ENCODE peak calls at places on chromosome 14, in seven cellular contexts. M is breast epithelium, Z is colonic mucosa, A is kidney, G is psoas muscle, U is uterus, L is hepatocyte. V is an unnamed sample. For H3K4me1, the result is how much of the 10 kb centered on the place peaks cover.

GRCh38 chr14:103721334-103722120 is 5.9 kb downstream of the ZFYVE21 start:
- DNase-seq in M (peak), Z (no peak), A (no peak), G (no peak), U (no peak), L (no peak), V (no peak)

GRCh38 chr14:61101803-61102548 is 120.9 kb downstream of the SLC38A6 start:
- DNase-seq in M (no peak), Z (no peak), A (no peak), G (no peak), U (no peak), L (no peak), V (no peak)

GRCh38 chr14:68970096-68970612 is 8.9 kb downstream of the ACTN1 start:
- DNase-seq in M (no peak), Z (no peak), A (no peak), G (no peak), U (no peak), L (no peak), V (no peak)

GRCh38 chr14:88551936-88552565 is 2.8 kb downstream of the PTPN21 start:
- DNase-seq in M (no peak), Z (no peak), A (no peak), G (peak), U (peak), L (no peak), V (no peak)

GRCh38 chr14:69260246-69260978 is 454 bp downstream of the GALNT16 start:
- DNase-seq in M (no peak), Z (no peak), A (peak), G (peak), U (no peak), L (peak), V (no peak)

GRCh38 chr14:74949859-74950572 is 5.4 kb downstream of the PGF start:
- DNase-seq in M (no peak), Z (no peak), A (no peak), G (peak), U (no peak), L (peak), V (no peak)

GRCh38 chr14:101215936-101216335 is 312.4 kb upstream of the RTL1 start:
- DNase-seq in M (no peak), Z (no peak), A (peak), G (peak), U (no peak), L (no peak), V (no peak)

GRCh38 chr14:68548194-68549056 is 244.4 kb downstream of the ZFP36L1 start:
- DNase-seq in M (peak), Z (peak), A (peak), G (peak), U (peak), L (peak), V (peak)

GRCh38 chr14:103067231-103067954 is 10.0 kb upstream of the CDC42BPB start:
- DNase-seq in M (no peak), Z (peak), A (peak), G (peak), U (no peak), L (no peak), V (no peak)

GRCh38 chr14:74867673-74868072 is 8.3 kb downstream of the PROX2 start:
- DNase-seq in M (peak), Z (no peak), A (no peak), G (no peak), U (no peak), L (no peak), V (no peak)

GRCh38 chr14:72559227-72559626 is 334.7 kb downstream of the DPF3 start:
- DNase-seq in M (no peak), Z (no peak), A (no peak), G (no peak), U (no peak), L (no peak), V (no peak)

GRCh38 chr14:30791522-30792351 is 82.6 kb upstream of the COCH start:
- DNase-seq in M (no peak), Z (no peak), A (no peak), G (no peak), U (no peak), L (no peak), V (no peak)

GRCh38 chr14:104639481-104639880 is 34.9 kb upstream of the TMEM179 start:
- DNase-seq in M (no peak), Z (no peak), A (no peak), G (no peak), U (no peak), L (no peak), V (no peak)

GRCh38 chr14:43031598-43031997 is 1424.9 kb downstream of the LRFN5 start:
- DNase-seq in M (no peak), Z (no peak), A (no peak), G (no peak), U (no peak), L (no peak), V (no peak)

GRCh38 chr14:76793956-76794355 is 18.7 kb downstream of the ANGEL1 start:
- DNase-seq in M (no peak), Z (no peak), A (no peak), G (no peak), U (no peak), L (no peak), V (no peak)

GRCh38 chr14:102390064-102390463 is 27.3 kb downstream of the TECPR2 start:
- DNase-seq in M (no peak), Z (no peak), A (no peak), G (no peak), U (no peak), L (no peak), V (no peak)

GRCh38 chr14:85444685-85445084 is 85.3 kb upstream of the FLRT2 start:
- DNase-seq in M (no peak), Z (no peak), A (no peak), G (no peak), U (no peak), L (peak), V (no peak)

GRCh38 chr14:42057176-42057575 is 450.5 kb downstream of the LRFN5 start:
- DNase-seq in M (no peak), Z (no peak), A (no peak), G (no peak), U (no peak), L (peak), V (no peak)

GRCh38 chr14:72104011-72104613 is 171.9 kb downstream of the RGS6 start:
- DNase-seq in M (no peak), Z (no peak), A (no peak), G (no peak), U (no peak), L (peak), V (no peak)

GRCh38 chr14:53295985-53296582 is 143.0 kb upstream of the DDHD1 start:
- DNase-seq in M (no peak), Z (no peak), A (no peak), G (no peak), U (no peak), L (peak), V (no peak)

GRCh38 chr14:87883750-87884149 is 109.2 kb downstream of the GALC start:
- DNase-seq in M (no peak), Z (no peak), A (no peak), G (no peak), U (no peak), L (no peak), V (no peak)

GRCh38 chr14:90605430-90605829 is 208.6 kb downstream of the CALM1 start:
- DNase-seq in M (no peak), Z (no peak), A (no peak), G (no peak), U (no peak), L (no peak), V (no peak)

GRCh38 chr14:45038865-45039264 is 45.1 kb upstream of the PRPF39 start:
- DNase-seq in M (no peak), Z (no peak), A (no peak), G (no peak), U (no peak), L (no peak), V (no peak)

GRCh38 chr14:54354096-54354495 is 42.7 kb upstream of the CDKN3 start:
- DNase-seq in M (no peak), Z (peak), A (no peak), G (no peak), U (no peak), L (peak), V (no peak)

GRCh38 chr14:103801459-103801858 is 45.9 kb downstream of the PPP1R13B start:
- DNase-seq in M (no peak), Z (no peak), A (no peak), G (no peak), U (no peak), L (peak), V (no peak)

GRCh38 chr14:101227611-101228594 is 324.4 kb upstream of the RTL1 start:
- DNase-seq in M (no peak), Z (peak), A (no peak), G (peak), U (no peak), L (no peak), V (no peak)

GRCh38 chr14:72518809-72519377 is 375.0 kb downstream of the DPF3 start:
- DNase-seq in M (no peak), Z (no peak), A (no peak), G (no peak), U (no peak), L (no peak), V (no peak)

DNA sequence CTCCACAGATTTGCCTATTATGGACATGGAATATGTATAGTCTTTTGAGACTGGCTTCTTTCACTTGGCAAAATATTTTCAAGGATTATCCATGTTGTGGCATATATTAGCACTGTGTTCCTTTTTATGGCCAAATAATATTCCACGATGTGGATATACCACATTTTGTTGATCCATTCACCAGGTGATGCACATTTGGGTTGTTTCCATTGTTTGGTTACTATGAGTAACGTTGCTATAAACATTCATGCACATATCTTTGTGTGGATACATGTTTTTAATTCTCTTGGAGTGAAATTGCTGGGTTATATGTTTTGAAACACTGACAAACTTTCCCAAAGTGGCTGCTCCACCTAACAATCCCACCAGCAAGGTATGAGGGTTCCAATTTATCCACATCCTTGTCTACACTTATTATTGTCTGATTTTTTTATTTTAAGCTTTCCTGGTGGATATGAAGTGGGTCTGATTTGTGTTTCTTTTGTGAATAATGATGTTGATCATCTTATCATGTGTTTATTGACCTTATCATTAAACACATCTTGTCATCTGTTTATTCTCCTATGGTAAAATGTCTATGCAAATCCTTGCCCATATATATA is 116.2 kb upstream of the FRMD6 start:
- DNase-seq in M (no peak), Z (no peak), A (no peak), G (no peak), U (no peak), L (no peak), V (no peak)
- H3K4me1 ChIP-seq in M (under half), Z (under half), A (under half), G (under half), U (under half), L (under half), V (under half)

GRCh38 chr14:91870001-91870400 is 2.7 kb upstream of the TC2N start:
- DNase-seq in M (no peak), Z (no peak), A (no peak), G (no peak), U (no peak), L (no peak), V (no peak)

GRCh38 chr14:91870890-91871289 is 3.6 kb upstream of the TC2N start:
- DNase-seq in M (no peak), Z (no peak), A (no peak), G (no peak), U (no peak), L (no peak), V (no peak)

GRCh38 chr14:91873476-91874265 is 6.3 kb upstream of the TC2N start:
- DNase-seq in M (no peak), Z (peak), A (peak), G (no peak), U (no peak), L (no peak), V (no peak)

GRCh38 chr14:91872011-91872476 is 4.7 kb upstream of the TC2N start:
- DNase-seq in M (no peak), Z (no peak), A (peak), G (no peak), U (no peak), L (no peak), V (no peak)

DNA sequence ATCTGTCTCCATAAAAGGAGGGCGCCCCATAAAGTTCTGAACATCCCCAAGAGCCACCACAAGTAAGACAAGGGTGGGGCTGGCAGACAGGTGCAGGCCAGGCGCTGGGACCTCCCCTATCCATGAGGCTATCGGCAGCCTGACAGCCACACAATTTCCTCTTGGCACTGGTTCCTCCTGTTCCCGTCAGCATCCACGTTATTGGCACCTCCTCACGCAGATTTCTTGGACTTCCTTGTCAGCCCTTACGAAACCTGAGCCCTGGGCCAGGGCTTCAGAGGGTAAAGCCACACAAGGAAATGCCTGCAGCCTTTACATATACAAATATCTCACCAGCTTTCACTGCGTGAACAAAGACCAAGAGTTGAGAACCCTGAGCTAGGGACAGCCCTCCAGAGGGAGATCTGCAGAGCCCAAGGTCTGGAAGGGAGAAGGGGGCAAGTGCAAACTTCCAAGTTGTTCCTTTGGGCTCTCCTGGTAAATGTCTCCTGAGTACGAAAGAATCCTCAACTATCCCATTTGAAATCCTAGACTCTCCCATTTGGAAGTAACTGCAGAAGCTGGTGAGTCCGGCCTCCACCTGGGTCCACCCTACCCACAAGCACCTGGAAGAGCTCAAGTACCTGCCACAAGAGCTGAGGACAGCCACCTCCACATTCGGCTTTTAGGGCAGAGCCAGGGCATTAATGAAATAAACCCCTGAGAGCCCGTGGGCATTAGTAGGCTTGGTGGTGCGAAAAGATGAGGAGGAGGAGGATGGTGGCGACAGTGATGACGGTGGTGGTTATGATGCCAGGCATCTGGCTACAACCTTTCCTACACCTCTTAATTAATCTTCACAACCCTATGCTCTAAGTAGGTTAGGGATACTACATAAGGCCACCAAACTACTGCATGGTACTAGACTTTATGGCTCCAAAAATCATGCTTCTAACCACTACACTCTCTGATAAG is 5.5 kb upstream of the TC2N start:
- DNase-seq in M (peak), Z (peak), A (peak), G (peak), U (peak), L (no peak), V (peak)
- H3K4me1 ChIP-seq in M (under half), Z (under half), A (under half), G (under half), U (under half), L (under half), V (under half)

DNA sequence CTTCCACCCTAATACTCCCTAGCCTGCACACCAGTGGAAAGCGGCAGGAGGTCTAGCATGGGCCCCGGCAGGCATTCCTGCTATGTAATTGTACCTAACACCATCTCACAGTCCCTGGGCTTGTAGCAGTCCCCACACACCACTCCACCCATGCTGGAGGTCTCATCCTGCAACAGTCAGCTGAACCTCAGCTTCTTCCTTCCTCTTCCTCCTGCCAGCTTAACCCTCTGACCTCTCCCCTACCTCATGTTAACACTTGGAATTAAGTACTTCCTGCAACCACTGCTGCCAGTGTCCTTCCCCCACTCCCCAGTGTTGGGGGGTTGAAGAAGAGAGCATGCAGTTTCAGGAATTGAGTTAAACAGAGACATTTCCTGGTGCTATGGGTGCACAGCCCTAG is 7.6 kb downstream of the ADCY4 start:
- DNase-seq in M (no peak), Z (no peak), A (no peak), G (no peak), U (no peak), L (no peak), V (no peak)
- H3K4me1 ChIP-seq in M (under half), Z (under half), A (under half), G (under half), U (under half), L (under half), V (under half)

GRCh38 chr14:36423430-36423829 is 96.6 kb downstream of the NKX2-1 start:
- DNase-seq in M (no peak), Z (no peak), A (no peak), G (no peak), U (no peak), L (no peak), V (no peak)
- H3K4me1 ChIP-seq in M (under half), Z (under half), A (under half), G (under half), U (under half), L (under half), V (under half)

GRCh38 chr14:20164462-20164861 is 25.8 kb downstream of the OR4N5 start:
- DNase-seq in M (no peak), Z (no peak), A (no peak), G (no peak), U (no peak), L (no peak), V (no peak)

DNA sequence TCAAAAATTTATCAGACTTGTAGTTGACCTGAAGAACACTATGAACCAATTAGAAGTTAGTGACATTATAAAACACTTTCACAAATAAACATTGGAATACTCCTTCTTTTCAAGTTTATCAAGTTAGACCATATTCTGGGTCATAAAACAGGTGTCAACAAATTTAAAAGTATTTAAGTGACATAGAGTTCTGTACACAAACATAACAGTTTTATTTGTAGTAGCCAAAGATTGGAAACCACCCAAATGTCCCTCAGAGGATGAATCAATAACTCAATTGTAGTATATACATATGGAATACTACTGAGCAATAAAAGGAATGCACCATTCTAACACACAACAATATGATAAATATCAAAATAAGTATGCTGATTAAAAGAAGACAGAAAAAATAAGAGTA is 23.6 kb upstream of the OR11G2 start:
- DNase-seq in M (no peak), Z (no peak), A (no peak), G (no peak), U (no peak), L (no peak), V (no peak)
- H3K4me1 ChIP-seq in M (under half), Z (under half), A (under half), G (under half), U (under half), L (under half), V (under half)

DNA sequence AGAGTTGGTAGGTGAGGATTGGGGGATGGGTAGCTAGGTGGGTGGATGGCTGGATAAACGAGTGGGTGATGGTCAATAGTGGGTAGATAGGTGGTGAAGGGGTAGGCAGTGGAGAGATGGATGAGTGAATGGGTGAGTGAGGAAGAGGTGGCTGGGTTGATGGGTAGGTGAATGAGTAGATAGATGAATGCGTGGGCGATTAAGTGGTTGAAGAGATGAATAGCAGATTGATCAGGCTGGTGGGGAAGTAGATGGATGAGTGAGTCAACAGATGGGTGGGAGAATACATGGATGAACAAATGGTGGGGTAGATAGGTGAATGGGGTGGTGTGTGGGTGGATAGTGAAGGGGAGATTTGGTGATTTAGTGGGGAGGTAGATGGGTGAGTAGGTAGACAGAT is 51.1 kb downstream of the SYNE3 start:
- DNase-seq in M (no peak), Z (no peak), A (peak), G (no peak), U (no peak), L (no peak), V (no peak)
- H3K4me1 ChIP-seq in M (under half), Z (under half), A (under half), G (under half), U (under half), L (under half), V (under half)

DNA sequence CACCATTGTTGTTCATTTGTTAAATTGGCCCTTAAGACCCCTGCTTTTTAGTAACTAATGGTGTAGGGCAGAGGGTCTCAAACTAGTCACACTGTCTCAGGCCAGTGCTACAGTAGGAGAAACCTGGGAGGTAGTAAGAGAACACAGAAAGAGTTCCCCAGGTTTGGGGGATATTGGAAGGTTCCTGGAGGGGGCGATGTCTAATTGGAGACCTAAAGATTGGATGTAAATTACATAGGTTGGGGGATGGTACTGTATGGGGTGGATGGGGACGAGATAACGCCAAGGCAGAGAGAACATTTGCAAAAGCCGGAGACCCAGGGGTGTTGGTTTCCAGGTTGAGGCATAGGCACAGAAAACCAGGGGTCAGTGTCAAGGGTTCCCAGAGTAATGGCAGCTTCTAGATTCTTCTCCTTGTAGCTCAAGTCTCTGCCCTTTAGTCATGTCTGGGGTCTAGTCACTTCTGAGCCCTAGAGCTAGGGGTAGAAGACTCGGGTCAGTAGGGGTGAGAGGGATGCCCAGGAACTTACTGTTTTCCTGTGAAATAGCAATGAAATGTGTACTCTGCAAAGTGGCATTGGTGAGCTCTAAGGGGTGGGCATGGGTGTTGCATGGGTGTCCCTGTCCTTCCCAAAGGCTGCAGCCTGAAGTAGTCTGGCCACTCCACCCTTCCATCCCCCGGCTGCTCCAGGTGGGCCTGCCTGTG is 21.8 kb downstream of the PLEKHG3 start:
- DNase-seq in M (no peak), Z (no peak), A (no peak), G (no peak), U (no peak), L (no peak), V (no peak)
- H3K4me1 ChIP-seq in M (under half), Z (under half), A (under half), G (under half), U (under half), L (half or more), V (under half)

V was measured in thoracic aorta.